ENCODE peak calls at places on chromosomes 6 and 20, in four cellular contexts. Q is trophoblast cell, E is H1, P is mesendoderm. T is an unnamed sample. For H3K79me2, the result is how much of the 10 kb centered on the place peaks cover.

GRCh38 chr6:34730006-34730405 is 27.3 kb upstream of the SNRPC start:
- DNase-seq in Q (no peak), P (no peak), E (no peak), T (no peak)

GRCh38 chr6:14354919-14355572 is 237.5 kb downstream of the CD83 start:
- DNase-seq in E (no peak), P (no peak), Q (peak), T (no peak)

GRCh38 chr6:111263837-111264236 is 176.5 kb downstream of the SLC16A10 start:
- DNase-seq in E (no peak), Q (peak), P (no peak), T (no peak)

GRCh38 chr20:35704514-35705261 is 5.5 kb downstream of the ROMO1 start:
- DNase-seq in E (no peak), Q (no peak), P (no peak), T (no peak)

GRCh38 chr6:37712508-37712907 is 14.8 kb upstream of the MDGA1 start:
- DNase-seq in E (no peak), Q (no peak), P (no peak), T (no peak)

GRCh38 chr6:6798430-6798829 is 209.9 kb downstream of the LY86 start:
- DNase-seq in E (no peak), P (no peak), Q (no peak), T (no peak)

GRCh38 chr6:108945686-108946158 is 97.5 kb downstream of the ARMC2 start:
- DNase-seq in E (no peak), Q (peak), P (no peak), T (peak)

GRCh38 chr6:2770171-2770570 is 5.0 kb downstream of the WRNIP1 start:
- DNase-seq in Q (no peak), E (no peak), P (no peak), T (no peak)

GRCh38 chr20:34364013-34364382 is 925 bp downstream of the ITCH start:
- DNase-seq in E (no peak), P (peak), Q (peak), T (no peak)

GRCh38 chr6:109794201-109794926 is 103.3 kb downstream of the FIG4 start:
- DNase-seq in Q (no peak), E (no peak), P (no peak), T (no peak)

GRCh38 chr6:151627689-151628444 is 134.1 kb downstream of the CCDC170 start:
- DNase-seq in P (no peak), E (no peak), Q (peak), T (no peak)

GRCh38 chr6:136362421-136363090 is 72.9 kb upstream of the BCLAF1 start:
- DNase-seq in P (no peak), Q (no peak), E (no peak), T (no peak)

GRCh38 chr6:163165155-163165910 is 249.2 kb upstream of the QKI start:
- DNase-seq in P (no peak), Q (peak), E (no peak), T (no peak)

GRCh38 chr6:169930799-169931198 is 179.4 kb downstream of the ERMARD start:
- DNase-seq in Q (no peak), P (peak), E (peak), T (no peak)

GRCh38 chr6:20447157-20447556 is 45.5 kb downstream of the E2F3 start:
- DNase-seq in Q (no peak), E (no peak), P (peak), T (no peak)

GRCh38 chr6:11851405-11851804 is 72.8 kb upstream of the ADTRP start:
- DNase-seq in E (no peak), P (no peak), Q (no peak), T (no peak)

GRCh38 chr20:9306521-9306920 is 207.9 kb upstream of the LAMP5 start:
- DNase-seq in E (no peak), P (peak), Q (peak), T (no peak)

GRCh38 chr6:11144393-11144829 is 32.9 kb upstream of the ERVFRD-1 start:
- DNase-seq in E (peak), P (peak), Q (peak), T (peak)

GRCh38 chr6:88538849-88539571 is 372.9 kb upstream of the CNR1 start:
- DNase-seq in P (no peak), Q (no peak), E (no peak), T (no peak)

GRCh38 chr6:53095270-53095669 is 30.1 kb downstream of the FBXO9 start:
- DNase-seq in P (no peak), E (no peak), Q (no peak), T (no peak)
- H2BK5ac ChIP-seq in P (no peak), E (no peak), Q (no peak), T (no peak)

DNA sequence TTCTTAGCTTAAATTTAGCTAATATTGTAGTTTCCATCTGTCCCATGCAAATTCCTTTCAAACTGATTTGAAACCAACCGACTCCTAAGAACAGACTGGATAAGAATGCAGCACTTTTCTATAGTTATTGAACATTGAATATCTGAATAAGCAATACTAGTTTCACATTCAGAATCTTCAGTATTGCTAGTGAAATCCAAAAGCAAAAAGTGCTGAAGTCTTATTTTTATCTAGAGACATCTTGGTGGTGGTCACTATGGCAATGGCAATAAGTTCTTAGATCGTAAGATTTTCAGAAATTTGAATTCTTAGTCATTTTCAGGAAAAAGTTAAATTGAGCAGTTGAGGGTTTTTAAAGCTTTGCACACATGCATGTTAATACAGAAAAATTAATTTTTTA is 2.7 kb downstream of the TFB1M start:
- DNase-seq in E (no peak), Q (no peak), P (no peak), T (no peak)
- H3K79me2 ChIP-seq in E (under half), Q (under half), P (under half), T (under half)

GRCh38 chr6:19298422-19298821 is 538.7 kb upstream of the ID4 start:
- DNase-seq in Q (no peak), P (peak), E (no peak), T (no peak)

GRCh38 chr6:19297880-19298279 is 539.3 kb upstream of the ID4 start:
- DNase-seq in P (peak), Q (no peak), E (no peak), T (peak)

GRCh38 chr6:19301980-19302379 is 535.2 kb upstream of the ID4 start:
- DNase-seq in Q (no peak), P (peak), E (no peak), T (no peak)

GRCh38 chr6:19303381-19303780 is 533.8 kb upstream of the ID4 start:
- DNase-seq in E (no peak), Q (no peak), P (no peak), T (no peak)
- H2BK5ac ChIP-seq in E (no peak), Q (no peak), P (no peak), T (no peak)

DNA sequence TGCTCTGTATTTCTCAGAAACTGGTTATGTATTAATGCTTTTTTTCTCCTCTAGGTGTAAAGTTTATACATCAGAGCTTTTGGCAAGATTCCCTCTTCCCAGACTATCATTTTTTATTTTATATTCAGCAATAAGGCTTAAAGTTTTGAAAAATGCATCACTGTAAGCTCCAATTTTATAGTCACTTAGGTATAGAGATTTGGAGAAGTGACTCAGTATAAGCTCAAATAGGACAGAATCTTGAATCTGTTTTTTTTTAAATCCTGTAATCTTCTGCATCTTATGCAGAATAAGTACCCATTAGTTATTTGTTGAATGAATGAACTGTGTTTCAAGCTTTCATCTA is 1.0 kb downstream of the NCOA7 start:
- DNase-seq in E (no peak), Q (no peak), P (no peak), T (no peak)
- H3K79me2 ChIP-seq in E (under half), Q (under half), P (under half), T (under half)

GRCh38 chr6:24927985-24928735 is 7.6 kb downstream of the RIPOR2 start:
- DNase-seq in P (no peak), E (no peak), Q (peak), T (no peak)
- H2BK5ac ChIP-seq in P (no peak), E (no peak), Q (no peak), T (no peak)

GRCh38 chr6:159877256-159877808 is 13.5 kb upstream of the MAS1 start:
- DNase-seq in Q (no peak), E (no peak), P (no peak), T (no peak)
- H3K79me2 ChIP-seq in Q (under half), E (under half), P (under half), T (under half)

DNA sequence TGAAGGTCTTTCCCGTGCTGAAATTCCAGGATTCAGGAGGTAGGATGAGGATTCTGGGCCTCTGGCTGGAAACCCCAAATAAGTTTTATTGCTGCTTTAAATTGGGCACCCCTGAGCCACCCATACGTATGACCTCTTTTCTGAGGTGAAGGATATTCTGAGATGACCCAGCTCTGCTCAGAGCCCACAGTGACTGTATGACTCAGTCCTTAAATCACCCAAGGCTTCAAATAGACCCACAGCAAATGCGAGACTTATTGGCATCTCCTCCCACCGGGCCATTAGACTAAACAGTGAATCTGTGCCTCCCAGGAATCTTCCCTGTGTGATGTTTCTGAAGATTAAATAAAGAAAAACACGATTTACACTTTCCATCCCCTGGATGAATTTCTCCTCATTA is 9.5 kb downstream of the SIRPG start:
- DNase-seq in Q (no peak), E (peak), P (no peak), T (no peak)
- H2BK5ac ChIP-seq in Q (no peak), E (no peak), P (no peak), T (no peak)

T was measured in H9.